ENCODE peak calls at places on chromosomes 3 and 15, in five cellular contexts. R, G, U, K and E are unnamed samples.

GRCh38 chr15:31325432-31325975 is 1.1 kb upstream of the KLF13 start:
- DNase-seq in U (peak), G (peak), R (peak), K (peak), E (peak)

GRCh38 chr15:87354661-87355410 is 901.7 kb downstream of the NTRK3 start:
- DNase-seq in U (no peak), R (no peak), G (peak), K (no peak), E (no peak)

GRCh38 chr3:59388555-59389280 is 338.9 kb upstream of the CFAP20DC start:
- DNase-seq in R (no peak), K (no peak), G (no peak), U (peak), E (peak)

GRCh38 chr15:35648941-35649340 is 103.0 kb upstream of the DPH6 start:
- DNase-seq in K (no peak), G (no peak), U (no peak), R (no peak), E (peak)

GRCh38 chr3:53677406-53677805 is 168.8 kb downstream of the CHDH start:
- DNase-seq in G (no peak), K (no peak), R (no peak), U (no peak), E (peak)

GRCh38 chr3:176296066-176296597 is 901.1 kb downstream of the TBL1XR1 start:
- DNase-seq in R (no peak), G (no peak), U (no peak), K (no peak), E (no peak)

GRCh38 chr3:105812194-105812586 is 56.6 kb downstream of the CBLB start:
- DNase-seq in G (peak), R (no peak), U (no peak), K (no peak), E (no peak)

GRCh38 chr3:7328339-7328738 is 467.4 kb downstream of the GRM7 start:
- DNase-seq in G (no peak), K (no peak), R (no peak), U (no peak), E (no peak)

GRCh38 chr3:167671878-167672427 is 18.2 kb upstream of the WDR49 start:
- DNase-seq in G (no peak), U (no peak), K (no peak), R (no peak), E (no peak)

GRCh38 chr3:129054605-129055104 is 5.9 kb upstream of the GP9 start:
- DNase-seq in U (no peak), K (no peak), R (no peak), G (no peak), E (no peak)

GRCh38 chr3:141049681-141050080 is 1.5 kb upstream of the SPSB4 start:
- DNase-seq in K (no peak), G (peak), R (no peak), U (no peak), E (no peak)

GRCh38 chr15:28989896-28990295 is 104.1 kb downstream of the APBA2 start:
- DNase-seq in K (no peak), R (no peak), G (no peak), U (no peak), E (no peak)

GRCh38 chr3:4978966-4979400 is 254 bp upstream of the BHLHE40 start:
- DNase-seq in K (peak), G (peak), U (peak), R (peak), E (peak)

GRCh38 chr3:42991369-42992315 is 12.5 kb downstream of the GASK1A start:
- DNase-seq in G (no peak), K (no peak), R (no peak), U (no peak), E (no peak)

GRCh38 chr15:57216288-57216687 is 160.0 kb upstream of the CGNL1 start:
- DNase-seq in K (no peak), G (peak), R (no peak), U (no peak), E (no peak)

GRCh38 chr15:75456710-75457109 is 5.2 kb upstream of the SIN3A start:
- DNase-seq in K (no peak), G (peak), U (no peak), R (no peak), E (no peak)

GRCh38 chr3:99850608-99851007 is 32.9 kb downstream of the CMSS1 start:
- DNase-seq in K (no peak), G (no peak), R (no peak), U (no peak), E (peak)

GRCh38 chr3:16467368-16467767 is 46.1 kb downstream of the RFTN1 start:
- DNase-seq in G (no peak), R (peak), U (peak), K (no peak), E (no peak)

GRCh38 chr15:77921664-77922063 is 155.8 kb downstream of the TBC1D2B start:
- DNase-seq in K (no peak), U (no peak), G (no peak), R (no peak), E (no peak)

GRCh38 chr3:29536016-29536736 is 255.3 kb downstream of the RBMS3 start:
- DNase-seq in R (no peak), G (no peak), U (no peak), K (no peak), E (no peak)

GRCh38 chr3:64268926-64269325 is 43.7 kb upstream of the PRICKLE2 start:
- DNase-seq in R (no peak), K (no peak), U (no peak), G (no peak), E (no peak)

GRCh38 chr15:40539030-40539429 is 25.8 kb downstream of the CCDC32 start:
- DNase-seq in R (no peak), G (no peak), K (no peak), U (no peak), E (no peak)

GRCh38 chr3:181860243-181860642 is 148.5 kb downstream of the SOX2 start:
- DNase-seq in R (no peak), K (no peak), G (no peak), U (no peak), E (no peak)

GRCh38 chr15:41609123-41609522 is 50.1 kb downstream of the TYRO3 start:
- DNase-seq in K (no peak), G (no peak), R (no peak), U (no peak), E (no peak)

GRCh38 chr3:108064293-108064887 is 26.4 kb downstream of the CD47 start:
- DNase-seq in K (no peak), G (no peak), R (no peak), U (no peak), E (no peak)

GRCh38 chr15:74172751-74173544 is 562 bp upstream of the ISLR start:
- DNase-seq in U (no peak), G (peak), R (no peak), K (no peak), E (no peak)

GRCh38 chr3:25904248-25904647 is 114.4 kb downstream of the OXSM start:
- DNase-seq in R (no peak), U (no peak), G (no peak), K (no peak), E (no peak)

GRCh38 chr15:82999426-82999825 is 12.0 kb downstream of the C15orf40 start:
- DNase-seq in G (peak), U (no peak), R (no peak), K (no peak), E (no peak)

GRCh38 chr3:50316657-50317242 is 5.8 kb downstream of the HYAL2 start:
- DNase-seq in G (peak), K (peak), U (no peak), R (peak), E (no peak)

GRCh38 chr15:27086146-27086545 is 115.2 kb downstream of the GABRG3 start:
- DNase-seq in U (no peak), R (no peak), K (no peak), G (no peak), E (no peak)

GRCh38 chr15:60982249-60982932 is 246.7 kb downstream of the RORA start:
- DNase-seq in U (no peak), K (no peak), R (no peak), G (no peak), E (no peak)

GRCh38 chr3:47250309-47251060 is 32.1 kb downstream of the KIF9 start:
- DNase-seq in R (no peak), U (peak), K (no peak), G (peak), E (no peak)

GRCh38 chr3:46974421-46975227 is 1.9 kb downstream of the CCDC12 start:
- DNase-seq in G (no peak), U (no peak), K (no peak), R (no peak), E (no peak)

GRCh38 chr15:73515520-73515919 is 72.6 kb downstream of the REC114 start:
- DNase-seq in K (no peak), R (no peak), G (no peak), U (no peak), E (no peak)

GRCh38 chr3:39809181-39809994 is at the start of gene MYRIP:
- DNase-seq in K (no peak), G (no peak), U (peak), R (no peak), E (peak)

GRCh38 chr15:78959360-78959759 is 14.5 kb upstream of the CTSH start:
- DNase-seq in K (no peak), R (no peak), G (no peak), U (no peak), E (no peak)

GRCh38 chr15:85852969-85853368 is 58.2 kb upstream of the KLHL25 start:
- DNase-seq in R (no peak), G (no peak), K (no peak), U (no peak), E (no peak)

GRCh38 chr15:65377105-65377975 is 462 bp downstream of the IGDCC3 start:
- DNase-seq in K (no peak), R (no peak), G (peak), U (no peak), E (no peak)

GRCh38 chr15:88918738-88919137 is 5.6 kb upstream of the MFGE8 start:
- DNase-seq in R (no peak), U (peak), K (no peak), G (peak), E (no peak)

GRCh38 chr3:168876346-168877035 is 780.8 kb upstream of the GOLIM4 start:
- DNase-seq in K (no peak), U (no peak), G (no peak), R (no peak), E (no peak)